ENCODE peak calls at places on chromosomes 6 and 20, in eight cellular contexts. X is HepG2, M is GM23338, G is A549, W is HCT116, B is GM12878, V is K562, Y is SK-N-SH. C is an unnamed sample.

GRCh38 chr20:9136114-9136513 is 67.2 kb downstream of the PLCB4 start:
- DNase-seq in X (no peak), M (no peak), G (no peak), W (no peak), B (no peak), V (peak; percentile 71), Y (no peak), C (no peak)

GRCh38 chr6:169324086-169324485 is 70.4 kb upstream of the THBS2 start:
- DNase-seq in X (no peak), M (no peak), G (no peak), W (no peak), B (no peak), V (no peak), Y (no peak), C (no peak)

GRCh38 chr6:10837692-10837996 is 695 bp downstream of the MAK start:
- DNase-seq in X (no peak), M (no peak), G (no peak), W (no peak), B (no peak), V (peak; percentile 64), Y (no peak), C (no peak)

GRCh38 chr20:20206788-20207187 is 154.5 kb downstream of the CFAP61 start:
- DNase-seq in X (no peak), M (no peak), G (no peak), W (no peak), B (peak; percentile 28), V (no peak), Y (no peak), C (no peak)

GRCh38 chr6:2999621-3000455 is at the start of gene NQO2:
- DNase-seq in X (peak; percentile 76), M (peak; percentile 95), G (peak; percentile 84), W (peak; percentile 71), B (peak; percentile 13), V (peak; percentile 95), Y (peak; percentile 99), C (no peak)

GRCh38 chr6:33029297-33030184 is 20.1 kb upstream of the HLA-DOA start:
- DNase-seq in X (no peak), M (peak; percentile 28), G (no peak), W (no peak), B (peak; percentile 94), V (no peak), Y (no peak), C (no peak)

GRCh38 chr20:63052571-63053429 is 46.0 kb upstream of the BHLHE23 start:
- DNase-seq in X (no peak), M (no peak), G (no peak), W (no peak), B (no peak), V (peak; percentile 25), Y (no peak), C (no peak)

GRCh38 chr6:26351544-26351953 is 13.4 kb upstream of the BTN3A2 start:
- DNase-seq in X (peak; percentile 95), M (no peak), G (peak; percentile 94), W (peak; percentile 76), B (no peak), V (peak; percentile 88), Y (no peak), C (peak; percentile 89)

GRCh38 chr20:31633339-31633914 is 4.3 kb upstream of the COX4I2 start:
- DNase-seq in X (no peak), M (no peak), G (no peak), W (no peak), B (no peak), V (peak; percentile 74), Y (peak; percentile 60), C (no peak)

GRCh38 chr20:2102585-2103453 is 1.2 kb downstream of the STK35 start:
- DNase-seq in X (peak; percentile 87), M (peak; percentile 94), G (peak; percentile 93), W (peak; percentile 76), B (no peak), V (peak; percentile 83), Y (peak; percentile 97), C (no peak)

GRCh38 chr6:28522594-28523557 is 2.8 kb upstream of the GPX5 start:
- DNase-seq in X (no peak), M (peak; percentile 73), G (no peak), W (no peak), B (no peak), V (peak; percentile 23), Y (no peak), C (no peak)

GRCh38 chr20:23652371-23652770 is 14.6 kb upstream of the CST3 start:
- DNase-seq in X (no peak), M (no peak), G (no peak), W (no peak), B (no peak), V (no peak), Y (no peak), C (no peak)

GRCh38 chr6:142420822-142421221 is 119.0 kb downstream of the ADGRG6 start:
- DNase-seq in X (no peak), M (no peak), G (no peak), W (no peak), B (no peak), V (no peak), Y (no peak), C (no peak)

GRCh38 chr6:84314377-84314898 is 87.0 kb upstream of the CEP162 start:
- DNase-seq in X (no peak), M (no peak), G (no peak), W (no peak), B (no peak), V (no peak), Y (no peak), C (no peak)

DNA sequence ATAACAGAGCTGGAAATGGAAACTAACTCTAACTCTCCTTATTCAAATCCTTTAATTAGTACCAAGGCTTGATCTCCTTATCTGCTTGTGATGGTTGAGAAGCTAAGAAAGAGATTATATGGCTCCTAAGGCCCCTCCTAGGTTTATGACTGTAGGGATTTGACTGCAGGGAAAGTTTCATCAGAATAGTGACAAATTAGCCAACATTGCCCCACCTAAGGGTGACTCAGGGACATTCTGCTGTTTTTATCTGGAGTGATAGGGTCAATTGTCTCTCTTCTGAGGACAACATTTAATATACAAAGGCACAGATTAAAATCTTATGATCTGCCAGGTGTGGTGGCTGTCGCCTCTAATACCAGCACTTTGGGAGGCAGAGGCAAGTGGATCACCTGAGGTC is 138.1 kb upstream of the MARCKS start:
- DNase-seq in X (no peak), M (no peak), G (peak; percentile 38), W (peak; percentile 38), B (no peak), V (no peak), Y (no peak), C (no peak)
- TF ChIP-seq REST in X (no peak), M (no peak), G (no peak), W (no peak), B (no peak), V (no peak), Y (no peak), C (no peak)

GRCh38 chr20:59935457-59936185 is 2.2 kb upstream of the SYCP2 start:
- DNase-seq in X (no peak), M (no peak), G (no peak), W (no peak), B (no peak), V (no peak), Y (no peak), C (no peak)

GRCh38 chr20:59933849-59934585 is 580 bp upstream of the SYCP2 start:
- DNase-seq in X (peak; percentile 49), M (peak; percentile 87), G (peak; percentile 79), W (peak; percentile 15), B (no peak), V (peak; percentile 86), Y (peak; percentile 97), C (peak; percentile 53)

GRCh38 chr20:59932616-59933295 is 681 bp downstream of the SYCP2 start:
- DNase-seq in X (no peak), M (no peak), G (no peak), W (no peak), B (no peak), V (no peak), Y (peak; percentile 11), C (no peak)

GRCh38 chr20:59933296-59933848 is at the start of gene SYCP2:
- DNase-seq in X (no peak), M (peak; percentile 58), G (peak; percentile 70), W (no peak), B (no peak), V (peak; percentile 77), Y (peak; percentile 95), C (no peak)

DNA sequence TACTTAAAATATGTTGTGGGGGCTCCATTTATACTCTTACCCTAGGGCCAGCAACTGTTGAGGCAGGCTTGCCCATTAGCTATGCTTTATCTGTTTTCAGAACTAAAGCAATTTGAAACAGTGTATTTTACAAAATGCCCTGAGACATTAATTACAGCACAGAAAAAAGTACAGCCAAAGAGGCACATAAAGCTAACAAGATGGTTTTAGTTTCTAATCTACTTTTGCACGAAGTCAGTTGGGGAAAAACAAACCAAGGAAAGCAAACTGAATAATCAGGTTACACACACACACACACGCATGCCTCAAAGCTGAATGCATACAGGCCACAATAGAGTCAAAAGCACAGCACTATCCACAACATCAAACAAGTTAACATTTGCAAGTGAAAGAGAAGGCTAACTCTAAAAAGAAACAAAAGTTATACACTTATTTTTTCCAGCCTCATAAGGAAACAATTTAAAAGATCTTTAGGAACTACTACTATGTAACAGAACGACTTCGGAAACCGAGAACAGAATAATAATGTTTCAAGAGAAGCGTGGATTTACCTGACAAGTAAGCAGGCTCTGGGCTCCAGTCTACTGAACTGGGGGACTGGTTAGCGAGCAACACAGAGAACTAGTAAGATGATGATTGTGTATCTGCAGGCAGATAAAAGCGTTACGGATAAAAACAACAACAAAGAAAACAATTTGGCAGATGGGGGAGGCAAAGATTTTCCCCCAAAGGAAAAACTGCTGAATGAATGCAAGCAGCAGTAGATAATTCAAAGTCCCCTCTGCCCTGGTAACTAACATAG is 1.7 kb downstream of the SYCP2 start:
- DNase-seq in X (no peak), M (no peak), G (no peak), W (no peak), B (no peak), V (no peak), Y (no peak), C (no peak)
- H3K27ac ChIP-seq in X (no peak overlapping the region), M (no peak overlapping the region), G (no peak overlapping the region), W (no peak overlapping the region), B (no peak overlapping the region), V (no peak overlapping the region), Y (no peak overlapping the region), C (peak overlapping the region; percentile 70)

GRCh38 chr20:38143238-38143645 is 21.8 kb downstream of the TGM2 start:
- DNase-seq in X (peak; percentile 99), M (no peak), G (peak; percentile 93), W (no peak), B (no peak), V (no peak), Y (peak; percentile 55), C (no peak)
- TF ChIP-seq REST in X (no peak), M (no peak), G (no peak), W (no peak), B (no peak), V (no peak), Y (no peak), C (no peak)

DNA sequence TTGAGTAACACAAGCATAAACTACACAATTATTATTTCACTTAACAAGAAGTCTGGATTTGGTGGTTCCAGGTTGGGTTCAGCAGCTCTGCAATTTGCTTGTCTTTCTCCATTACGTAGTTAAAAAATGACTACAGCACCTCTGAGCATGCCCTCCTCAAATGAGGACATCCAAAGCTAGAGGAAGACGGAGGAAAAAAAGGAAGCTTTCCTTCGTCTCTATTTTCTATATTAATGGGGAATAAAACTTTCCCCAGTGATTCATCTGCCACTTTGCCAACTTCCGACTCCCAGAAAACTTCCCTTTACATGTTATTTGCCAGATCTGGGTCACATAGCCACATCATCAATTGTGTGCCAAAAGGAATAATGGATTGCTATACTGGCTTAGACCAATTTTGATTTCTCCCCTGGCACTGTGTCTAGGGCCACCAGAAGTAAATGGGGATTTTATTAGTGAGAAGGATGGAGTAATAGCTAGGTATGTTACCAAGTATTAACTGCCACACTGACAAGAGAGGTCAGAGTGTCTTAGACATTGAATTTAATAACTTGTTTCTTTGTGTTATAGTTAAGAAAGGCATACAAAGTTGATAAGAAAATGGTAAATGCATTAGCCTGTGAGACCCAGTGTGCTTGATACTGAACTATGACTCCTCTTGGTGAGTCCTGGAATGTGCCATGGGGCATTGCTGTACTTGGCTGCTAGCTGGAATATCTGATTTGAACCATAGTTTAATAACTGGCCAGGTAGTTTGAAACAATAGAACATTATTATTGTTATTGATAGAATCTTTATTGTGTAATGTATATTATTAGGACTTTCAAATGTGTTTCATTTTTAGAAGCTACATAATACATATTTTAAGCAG is 69.7 kb downstream of the ZFAND3 start:
- DNase-seq in X (no peak), M (no peak), G (no peak), W (no peak), B (no peak), V (no peak), Y (no peak), C (no peak)
- H3K27ac ChIP-seq in X (no peak overlapping the region), M (no peak overlapping the region), G (no peak overlapping the region), W (no peak overlapping the region), B (no peak overlapping the region), V (no peak overlapping the region), Y (peak overlapping the region; percentile 6), C (no peak overlapping the region)